ENCODE peak calls at places on chromosomes 13 and 19, in ten cellular contexts. X, S, P, D, M, O, R, E, L and N are unnamed samples.
A peak's percentile ranks its signal among the peaks of the same experiment; 100 is the strongest.

GRCh38 chr19:15466851-15467733 is 2.7 kb upstream of the RASAL3 start:
- DNase-seq in O (peak; percentile 50), M (no peak), P (peak; percentile 89), D (peak; percentile 16), R (no peak), L (no peak), X (no peak), S (peak; percentile 88), E (no peak), N (no peak)

GRCh38 chr19:44620667-44621066 is 7.3 kb downstream of the IGSF23 start:
- DNase-seq in L (no peak), X (no peak), E (no peak), S (no peak), O (no peak), D (no peak), P (no peak), R (no peak), M (no peak), N (no peak)

GRCh38 chr19:39183100-39183499 is 13.7 kb upstream of the NCCRP1 start:
- DNase-seq in S (no peak), M (no peak), R (no peak), E (no peak), O (no peak), P (no peak), D (no peak), L (no peak), X (no peak), N (peak; percentile 39)

GRCh38 chr13:68428292-68428691 is 1198.2 kb upstream of the PCDH9 start:
- DNase-seq in E (no peak), S (no peak), P (no peak), X (no peak), R (no peak), L (no peak), O (no peak), D (no peak), M (no peak), N (no peak)

GRCh38 chr19:53892301-53892980 is 10.4 kb downstream of the PRKCG start:
- DNase-seq in S (no peak), R (no peak), P (peak; percentile 28), M (no peak), E (no peak), X (no peak), D (no peak), L (no peak), O (no peak), N (no peak)

GRCh38 chr13:111539791-111540446 is 219.5 kb downstream of the TEX29 start:
- DNase-seq in L (no peak), D (no peak), P (no peak), R (no peak), E (no peak), O (no peak), S (no peak), X (no peak), M (no peak), N (no peak)

GRCh38 chr19:50520822-50521465 is 7.2 kb upstream of the ASPDH start:
- DNase-seq in O (no peak), R (no peak), E (no peak), X (no peak), P (peak; percentile 11), M (no peak), L (no peak), D (no peak), S (no peak), N (no peak)

GRCh38 chr13:47327856-47328255 is 431.0 kb upstream of the HTR2A start:
- DNase-seq in P (no peak), L (no peak), M (no peak), D (no peak), E (no peak), R (no peak), O (no peak), S (peak; percentile 49), X (no peak), N (no peak)

GRCh38 chr19:4298772-4299550 is 3.2 kb downstream of the TMIGD2 start:
- DNase-seq in R (no peak), S (no peak), L (no peak), D (no peak), E (no peak), X (no peak), M (no peak), O (no peak), P (no peak), N (no peak)